ENCODE peak calls at places on chromosomes 4 and X, in ten cellular contexts. R is osteocyte; J is T-helper 9 cell; M is ACHN; K is thoracic aorta; S is NCI-H2107; X is activated CD4-positive, alpha-beta T cell treated with anti-CD3 and anti-CD28 coated beads for 4 hours; G is stimulated activated CD4-positive, alpha-beta T cell treated with anti-CD3 and anti-CD28 coated beads, TNF-alpha, amount 100 ng/mL, for 4 hours; L is H9; E is ascending aorta. B is an unnamed sample.

GRCh38 chr4:121742794-121743193 is 22.2 kb downstream of the SMIM43 start:
- DNase-seq in G (no peak), X (no peak), L (no peak), R (no peak), S (no peak), K (no peak), J (no peak), E (no peak), M (no peak), B (no peak)

GRCh38 chr4:186854256-186854655 is 130.6 kb upstream of the FAT1 start:
- DNase-seq in S (no peak), M (peak; percentile 57), G (no peak), L (no peak), X (no peak), K (no peak), R (no peak), J (no peak), E (no peak), B (no peak)

GRCh38 chrX:111244238-111244750 is 26.0 kb downstream of the CAPN6 start:
- DNase-seq in K (no peak), S (no peak), G (no peak), M (peak; percentile 5), J (no peak), R (no peak), X (no peak), E (no peak), L (no peak), B (no peak)

GRCh38 chrX:13506574-13506973 is 62.8 kb upstream of the EGFL6 start:
- DNase-seq in X (peak; percentile 38), S (peak; percentile 22), J (peak; percentile 55), G (no peak), E (no peak), M (peak; percentile 25), L (no peak), K (no peak), R (no peak), B (peak; percentile 30)

GRCh38 chr4:79241846-79242245 is 84.0 kb downstream of the NAA11 start:
- DNase-seq in L (no peak), K (no peak), M (peak; percentile 11), R (no peak), X (no peak), G (no peak), J (no peak), S (no peak), E (no peak), B (peak; percentile 12)

GRCh38 chrX:50988649-50989048 is 78.1 kb downstream of the BMP15 start:
- DNase-seq in E (no peak), R (no peak), X (no peak), S (no peak), G (no peak), J (no peak), K (no peak), L (no peak), M (peak; percentile 41), B (peak; percentile 14)

GRCh38 chrX:151830911-151831310 is 81.8 kb upstream of the MAGEA4 start:
- DNase-seq in S (no peak), K (no peak), M (no peak), E (no peak), R (peak; percentile 38), G (no peak), L (no peak), X (no peak), J (no peak), B (no peak)

GRCh38 chr4:101232074-101232776 is 115.1 kb downstream of the PPP3CA start:
- DNase-seq in X (no peak), S (no peak), R (peak; percentile 84), K (peak; percentile 19), J (no peak), L (no peak), E (peak; percentile 69), G (no peak), M (peak; percentile 65), B (peak; percentile 58)

GRCh38 chrX:114363346-114363745 is 220.5 kb upstream of the HTR2C start:
- DNase-seq in E (no peak), M (no peak), G (no peak), X (no peak), J (no peak), L (no peak), S (no peak), R (no peak), K (no peak), B (no peak)

GRCh38 chr4:32112891-32113290 is 1392.7 kb downstream of the PCDH7 start:
- DNase-seq in J (no peak), L (no peak), S (no peak), M (no peak), X (no peak), K (no peak), G (no peak), R (no peak), E (no peak), B (no peak)

GRCh38 chrX:28472926-28473325 is 114.3 kb upstream of the IL1RAPL1 start:
- DNase-seq in X (no peak), J (no peak), E (no peak), K (no peak), G (no peak), L (no peak), M (no peak), S (no peak), R (no peak), B (no peak)